ENCODE peak calls at places on chromosomes 3 and 15, in nine cellular contexts. One of them, this sample, is unnamed.

GRCh38 chr3:9951962-9952805 is at the start of gene PRRT3:
- DNase-seq in nephron progenitor cell: peak
- DNase-seq in tibial nerve: no peak
- DNase-seq in tibial artery: no peak
- DNase-seq in fibroblast of the aortic adventitia: peak
- DNase-seq in GM13976: peak
- DNase-seq in H9: peak
- DNase-seq in gastrocnemius medialis: peak
- DNase-seq in GM12864: no peak
- DNase-seq in this sample: peak

GRCh38 chr3:44114142-44114541 is 127.5 kb upstream of the TOPAZ1 start:
- DNase-seq in gastrocnemius medialis: no peak
- DNase-seq in tibial nerve: peak
- DNase-seq in H9: peak
- DNase-seq in tibial artery: no peak
- DNase-seq in nephron progenitor cell: peak
- DNase-seq in GM13976: peak
- DNase-seq in GM12864: no peak
- DNase-seq in fibroblast of the aortic adventitia: peak
- DNase-seq in this sample: peak

GRCh38 chr3:123314409-123315270 is 112.9 kb downstream of the SEC22A start:
- DNase-seq in GM12864: no peak
- DNase-seq in tibial artery: no peak
- DNase-seq in gastrocnemius medialis: no peak
- DNase-seq in GM13976: no peak
- DNase-seq in nephron progenitor cell: no peak
- DNase-seq in tibial nerve: no peak
- DNase-seq in H9: peak
- DNase-seq in fibroblast of the aortic adventitia: no peak
- DNase-seq in this sample: no peak

GRCh38 chr3:44924102-44925084 is 50.0 kb downstream of the TGM4 start:
- DNase-seq in gastrocnemius medialis: no peak
- DNase-seq in GM13976: no peak
- DNase-seq in GM12864: no peak
- DNase-seq in tibial nerve: no peak
- DNase-seq in fibroblast of the aortic adventitia: peak
- DNase-seq in H9: no peak
- DNase-seq in nephron progenitor cell: no peak
- DNase-seq in tibial artery: no peak
- DNase-seq in this sample: no peak

GRCh38 chr3:20066079-20066478 is 25.8 kb downstream of the KAT2B start:
- DNase-seq in gastrocnemius medialis: no peak
- DNase-seq in GM12864: no peak
- DNase-seq in nephron progenitor cell: no peak
- DNase-seq in GM13976: no peak
- DNase-seq in H9: no peak
- DNase-seq in tibial artery: no peak
- DNase-seq in fibroblast of the aortic adventitia: no peak
- DNase-seq in tibial nerve: no peak
- DNase-seq in this sample: no peak

GRCh38 chr15:86059851-86060250 is 19.8 kb upstream of the AGBL1 start:
- DNase-seq in H9: no peak
- DNase-seq in GM12864: no peak
- DNase-seq in tibial nerve: no peak
- DNase-seq in tibial artery: no peak
- DNase-seq in nephron progenitor cell: no peak
- DNase-seq in gastrocnemius medialis: no peak
- DNase-seq in fibroblast of the aortic adventitia: no peak
- DNase-seq in GM13976: no peak
- DNase-seq in this sample: no peak

GRCh38 chr15:92393994-92394326 is 279 bp downstream of the ST8SIA2 start:
- DNase-seq in gastrocnemius medialis: no peak
- DNase-seq in nephron progenitor cell: no peak
- DNase-seq in tibial nerve: no peak
- DNase-seq in H9: no peak
- DNase-seq in GM12864: no peak
- DNase-seq in GM13976: peak
- DNase-seq in tibial artery: no peak
- DNase-seq in fibroblast of the aortic adventitia: no peak
- DNase-seq in this sample: no peak

GRCh38 chr3:66763294-66763693 is 234.8 kb upstream of the KBTBD8 start:
- DNase-seq in tibial nerve: peak
- DNase-seq in fibroblast of the aortic adventitia: peak
- DNase-seq in tibial artery: no peak
- DNase-seq in GM13976: no peak
- DNase-seq in nephron progenitor cell: no peak
- DNase-seq in gastrocnemius medialis: peak
- DNase-seq in GM12864: no peak
- DNase-seq in H9: no peak
- DNase-seq in this sample: no peak

GRCh38 chr15:35061171-35062163 is 23.6 kb downstream of the NANOGP8 start:
- DNase-seq in tibial nerve: no peak
- DNase-seq in H9: peak
- DNase-seq in nephron progenitor cell: no peak
- DNase-seq in GM13976: no peak
- DNase-seq in fibroblast of the aortic adventitia: no peak
- DNase-seq in gastrocnemius medialis: no peak
- DNase-seq in tibial artery: no peak
- DNase-seq in GM12864: no peak
- DNase-seq in this sample: no peak

GRCh38 chr3:194906970-194907629 is 221.4 kb downstream of the FAM43A start:
- DNase-seq in gastrocnemius medialis: no peak
- DNase-seq in GM12864: no peak
- DNase-seq in tibial artery: no peak
- DNase-seq in H9: no peak
- DNase-seq in tibial nerve: no peak
- DNase-seq in GM13976: no peak
- DNase-seq in nephron progenitor cell: no peak
- DNase-seq in fibroblast of the aortic adventitia: no peak
- DNase-seq in this sample: no peak

GRCh38 chr15:35822153-35822552 is 276.2 kb upstream of the DPH6 start:
- DNase-seq in H9: no peak
- DNase-seq in tibial nerve: no peak
- DNase-seq in tibial artery: no peak
- DNase-seq in gastrocnemius medialis: no peak
- DNase-seq in nephron progenitor cell: no peak
- DNase-seq in GM12864: no peak
- DNase-seq in GM13976: no peak
- DNase-seq in fibroblast of the aortic adventitia: no peak
- DNase-seq in this sample: no peak

GRCh38 chr15:63984331-63984730 is 62.0 kb downstream of the DAPK2 start:
- DNase-seq in gastrocnemius medialis: no peak
- DNase-seq in nephron progenitor cell: no peak
- DNase-seq in tibial artery: no peak
- DNase-seq in H9: no peak
- DNase-seq in fibroblast of the aortic adventitia: no peak
- DNase-seq in GM12864: no peak
- DNase-seq in GM13976: no peak
- DNase-seq in tibial nerve: no peak
- DNase-seq in this sample: no peak

GRCh38 chr3:113331187-113331586 is 110.1 kb downstream of the CFAP44 start:
- DNase-seq in H9: no peak
- DNase-seq in GM13976: no peak
- DNase-seq in fibroblast of the aortic adventitia: no peak
- DNase-seq in gastrocnemius medialis: no peak
- DNase-seq in tibial artery: no peak
- DNase-seq in nephron progenitor cell: no peak
- DNase-seq in tibial nerve: no peak
- DNase-seq in GM12864: no peak
- DNase-seq in this sample: no peak

GRCh38 chr3:142210144-142210543 is 15.2 kb downstream of the GK5 start:
- DNase-seq in fibroblast of the aortic adventitia: peak
- DNase-seq in nephron progenitor cell: no peak
- DNase-seq in tibial nerve: no peak
- DNase-seq in H9: no peak
- DNase-seq in tibial artery: no peak
- DNase-seq in gastrocnemius medialis: no peak
- DNase-seq in GM13976: no peak
- DNase-seq in GM12864: no peak
- DNase-seq in this sample: no peak

GRCh38 chr3:54681706-54682105 is 246.2 kb downstream of the LRTM1 start:
- DNase-seq in nephron progenitor cell: no peak
- DNase-seq in fibroblast of the aortic adventitia: no peak
- DNase-seq in gastrocnemius medialis: no peak
- DNase-seq in tibial nerve: no peak
- DNase-seq in GM12864: no peak
- DNase-seq in H9: no peak
- DNase-seq in tibial artery: no peak
- DNase-seq in GM13976: no peak
- DNase-seq in this sample: no peak

GRCh38 chr3:188943591-188943990 is 228.2 kb upstream of the TPRG1 start:
- DNase-seq in gastrocnemius medialis: no peak
- DNase-seq in GM12864: no peak
- DNase-seq in fibroblast of the aortic adventitia: peak
- DNase-seq in H9: no peak
- DNase-seq in tibial nerve: no peak
- DNase-seq in tibial artery: no peak
- DNase-seq in nephron progenitor cell: no peak
- DNase-seq in GM13976: no peak
- DNase-seq in this sample: no peak

GRCh38 chr15:41870689-41871081 is 23.2 kb downstream of the SPTBN5 start:
- DNase-seq in GM13976: no peak
- DNase-seq in H9: no peak
- DNase-seq in tibial nerve: no peak
- DNase-seq in nephron progenitor cell: no peak
- DNase-seq in gastrocnemius medialis: no peak
- DNase-seq in tibial artery: no peak
- DNase-seq in GM12864: no peak
- DNase-seq in fibroblast of the aortic adventitia: peak
- DNase-seq in this sample: no peak

GRCh38 chr3:71581451-71581980 is 2.0 kb downstream of the FOXP1 start:
- DNase-seq in nephron progenitor cell: peak
- DNase-seq in gastrocnemius medialis: no peak
- DNase-seq in GM13976: peak
- DNase-seq in tibial artery: peak
- DNase-seq in H9: peak
- DNase-seq in tibial nerve: peak
- DNase-seq in fibroblast of the aortic adventitia: peak
- DNase-seq in GM12864: no peak
- DNase-seq in this sample: no peak

GRCh38 chr3:65615329-65615728 is 423.4 kb downstream of the MAGI1 start:
- DNase-seq in GM13976: no peak
- DNase-seq in nephron progenitor cell: no peak
- DNase-seq in GM12864: no peak
- DNase-seq in tibial nerve: no peak
- DNase-seq in tibial artery: no peak
- DNase-seq in gastrocnemius medialis: no peak
- DNase-seq in fibroblast of the aortic adventitia: no peak
- DNase-seq in H9: no peak
- DNase-seq in this sample: no peak

GRCh38 chr3:182909318-182910040 is 70.9 kb downstream of the DCUN1D1 start:
- DNase-seq in fibroblast of the aortic adventitia: peak
- DNase-seq in GM13976: peak
- DNase-seq in tibial nerve: no peak
- DNase-seq in gastrocnemius medialis: no peak
- DNase-seq in nephron progenitor cell: no peak
- DNase-seq in H9: no peak
- DNase-seq in GM12864: no peak
- DNase-seq in tibial artery: no peak
- DNase-seq in this sample: no peak

GRCh38 chr3:111899966-111900365 is 40.9 kb downstream of the PHLDB2 start:
- DNase-seq in gastrocnemius medialis: no peak
- DNase-seq in tibial artery: no peak
- DNase-seq in fibroblast of the aortic adventitia: no peak
- DNase-seq in tibial nerve: no peak
- DNase-seq in nephron progenitor cell: no peak
- DNase-seq in GM13976: no peak
- DNase-seq in GM12864: no peak
- DNase-seq in H9: no peak
- DNase-seq in this sample: no peak

GRCh38 chr15:67406257-67406861 is 114.6 kb upstream of the C15orf61 start:
- DNase-seq in H9: no peak
- DNase-seq in GM12864: no peak
- DNase-seq in tibial artery: no peak
- DNase-seq in fibroblast of the aortic adventitia: peak
- DNase-seq in tibial nerve: no peak
- DNase-seq in GM13976: no peak
- DNase-seq in nephron progenitor cell: no peak
- DNase-seq in gastrocnemius medialis: no peak
- DNase-seq in this sample: no peak
- TF ChIP-seq CTCF in H9: no peak
- TF ChIP-seq CTCF in GM12864: no peak
- TF ChIP-seq CTCF in tibial artery: no peak
- TF ChIP-seq CTCF in fibroblast of the aortic adventitia: no peak
- TF ChIP-seq CTCF in tibial nerve: no peak
- TF ChIP-seq CTCF in GM13976: no peak
- TF ChIP-seq CTCF in nephron progenitor cell: no peak
- TF ChIP-seq CTCF in gastrocnemius medialis: no peak
- TF ChIP-seq CTCF in this sample: no peak

DNA sequence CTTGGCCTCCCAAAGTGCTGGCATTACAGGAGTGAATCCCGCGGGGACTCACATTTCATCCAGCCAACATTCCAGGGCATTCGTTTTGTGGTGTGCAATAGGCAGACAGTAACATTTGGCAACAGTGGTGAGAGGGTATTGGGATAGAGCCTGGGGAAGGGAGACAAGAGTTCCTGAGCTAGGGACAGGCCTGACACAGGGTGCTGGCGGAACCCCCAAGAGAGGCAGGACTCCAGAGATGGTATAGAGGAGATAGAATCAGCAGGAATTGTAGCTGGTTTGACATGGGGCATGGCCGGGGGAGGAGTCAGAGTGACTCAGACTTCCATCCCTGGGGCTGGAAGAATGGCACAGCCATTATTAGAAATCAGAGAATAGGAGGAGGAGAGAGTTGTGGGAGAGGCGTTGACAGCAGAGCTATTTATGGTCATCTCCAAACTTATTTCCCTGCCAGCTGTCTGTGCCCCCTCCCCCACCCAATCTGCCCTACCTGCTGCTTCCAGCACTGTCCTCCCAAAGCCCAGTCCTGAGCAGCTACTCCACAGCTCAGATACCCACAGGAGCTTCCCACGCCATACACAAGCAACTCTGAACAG is 4.4 kb upstream of the IDH2 start:
- DNase-seq in GM12864: no peak
- DNase-seq in nephron progenitor cell: peak
- DNase-seq in GM13976: no peak
- DNase-seq in fibroblast of the aortic adventitia: peak
- DNase-seq in H9: no peak
- DNase-seq in gastrocnemius medialis: peak
- DNase-seq in tibial nerve: no peak
- DNase-seq in tibial artery: no peak
- DNase-seq in this sample: no peak
- TF ChIP-seq CTCF in GM12864: no peak
- TF ChIP-seq CTCF in nephron progenitor cell: no peak
- TF ChIP-seq CTCF in GM13976: no peak
- TF ChIP-seq CTCF in fibroblast of the aortic adventitia: no peak
- TF ChIP-seq CTCF in H9: no peak
- TF ChIP-seq CTCF in gastrocnemius medialis: no peak
- TF ChIP-seq CTCF in tibial nerve: no peak
- TF ChIP-seq CTCF in tibial artery: no peak
- TF ChIP-seq CTCF in this sample: no peak

GRCh38 chr3:64530434-64531049 is 157.3 kb downstream of the ADAMTS9 start:
- DNase-seq in H9: peak
- DNase-seq in nephron progenitor cell: peak
- DNase-seq in tibial artery: peak
- DNase-seq in tibial nerve: peak
- DNase-seq in fibroblast of the aortic adventitia: peak
- DNase-seq in gastrocnemius medialis: peak
- DNase-seq in GM12864: no peak
- DNase-seq in GM13976: peak
- DNase-seq in this sample: peak
- TF ChIP-seq CTCF in H9: peak
- TF ChIP-seq CTCF in nephron progenitor cell: peak
- TF ChIP-seq CTCF in tibial artery: peak
- TF ChIP-seq CTCF in tibial nerve: peak
- TF ChIP-seq CTCF in fibroblast of the aortic adventitia: peak
- TF ChIP-seq CTCF in gastrocnemius medialis: peak
- TF ChIP-seq CTCF in GM12864: peak
- TF ChIP-seq CTCF in GM13976: peak
- TF ChIP-seq CTCF in this sample: peak

GRCh38 chr3:32435911-32436815 is 44.5 kb downstream of the CMTM7 start:
- DNase-seq in tibial nerve: no peak
- DNase-seq in fibroblast of the aortic adventitia: peak
- DNase-seq in H9: no peak
- DNase-seq in tibial artery: no peak
- DNase-seq in gastrocnemius medialis: no peak
- DNase-seq in GM13976: no peak
- DNase-seq in nephron progenitor cell: no peak
- DNase-seq in GM12864: no peak
- DNase-seq in this sample: no peak
- TF ChIP-seq CTCF in tibial nerve: no peak
- TF ChIP-seq CTCF in fibroblast of the aortic adventitia: no peak
- TF ChIP-seq CTCF in H9: no peak
- TF ChIP-seq CTCF in tibial artery: no peak
- TF ChIP-seq CTCF in gastrocnemius medialis: no peak
- TF ChIP-seq CTCF in GM13976: no peak
- TF ChIP-seq CTCF in nephron progenitor cell: no peak
- TF ChIP-seq CTCF in GM12864: no peak
- TF ChIP-seq CTCF in this sample: no peak